ENCODE peak calls at places on chromosome 18, in seven cellular contexts. O, E, D, F, M, T and G are unnamed samples. For H3K9me3 and H3K36me3, the result is how much of the 10 kb centered on the place peaks cover.

GRCh38 chr18:67269206-67269605 is 247.3 kb downstream of the DSEL start:
- DNase-seq in O (no peak), E (no peak), D (no peak), F (no peak), M (no peak), T (no peak), G (no peak)

GRCh38 chr18:26405190-26405781 is 143.1 kb downstream of the KCTD1 start:
- DNase-seq in O (no peak), E (no peak), D (peak), F (peak), M (peak), T (peak), G (no peak)

GRCh38 chr18:52339891-52340371 is at the start of gene DCC:
- DNase-seq in O (no peak), E (no peak), D (peak), F (peak), M (peak), T (peak), G (no peak)

GRCh38 chr18:63868546-63868945 is 19.0 kb upstream of the SERPINB2 start:
- DNase-seq in O (no peak), E (no peak), D (no peak), F (no peak), M (no peak), T (no peak), G (no peak)

GRCh38 chr18:23884712-23885375 is 129.7 kb upstream of the TTC39C start:
- DNase-seq in O (peak), E (no peak), D (no peak), F (peak), M (peak), T (peak), G (peak)

GRCh38 chr18:75088021-75088506 is 120.9 kb downstream of the PTGR3 start:
- DNase-seq in O (no peak), E (no peak), D (no peak), F (no peak), M (no peak), T (no peak), G (no peak)

GRCh38 chr18:45168883-45169585 is 446.2 kb upstream of the SLC14A2 start:
- DNase-seq in O (peak), E (no peak), D (no peak), F (no peak), M (no peak), T (no peak), G (no peak)

GRCh38 chr18:23228102-23229051 is 93.1 kb downstream of the CABLES1 start:
- DNase-seq in O (no peak), E (no peak), D (no peak), F (no peak), M (peak), T (no peak), G (peak)

GRCh38 chr18:49022311-49023280 is 71.8 kb upstream of the SMAD7 start:
- DNase-seq in O (no peak), E (no peak), D (no peak), F (peak), M (peak), T (no peak), G (no peak)

GRCh38 chr18:5155180-5155906 is 41.7 kb downstream of the AKAIN1 start:
- DNase-seq in O (no peak), E (no peak), D (no peak), F (no peak), M (no peak), T (no peak), G (no peak)

GRCh38 chr18:54647176-54647575 is 56.1 kb downstream of the DYNAP start:
- DNase-seq in O (no peak), E (no peak), D (peak), F (no peak), M (peak), T (peak), G (no peak)

GRCh38 chr18:49247786-49248185 is 212.7 kb downstream of the DYM start:
- DNase-seq in O (no peak), E (no peak), D (no peak), F (no peak), M (no peak), T (no peak), G (no peak)

GRCh38 chr18:61865466-61866165 is 27.2 kb downstream of the RNF152 start:
- DNase-seq in O (no peak), E (no peak), D (no peak), F (no peak), M (no peak), T (no peak), G (no peak)

GRCh38 chr18:49788327-49788908 is 24.9 kb downstream of the ACAA2 start:
- DNase-seq in O (no peak), E (no peak), D (no peak), F (no peak), M (no peak), T (no peak), G (no peak)

GRCh38 chr18:56709463-56709862 is 58.3 kb downstream of the WDR7 start:
- DNase-seq in O (no peak), E (peak), D (peak), F (no peak), M (no peak), T (peak), G (no peak)

GRCh38 chr18:78650926-78651325 is 328.7 kb upstream of the SALL3 start:
- DNase-seq in O (no peak), E (no peak), D (no peak), F (no peak), M (no peak), T (no peak), G (no peak)
- H3K9me3 ChIP-seq in O (under half), E (under half), D (under half), F (under half), M (under half), T (under half), G (under half)

DNA sequence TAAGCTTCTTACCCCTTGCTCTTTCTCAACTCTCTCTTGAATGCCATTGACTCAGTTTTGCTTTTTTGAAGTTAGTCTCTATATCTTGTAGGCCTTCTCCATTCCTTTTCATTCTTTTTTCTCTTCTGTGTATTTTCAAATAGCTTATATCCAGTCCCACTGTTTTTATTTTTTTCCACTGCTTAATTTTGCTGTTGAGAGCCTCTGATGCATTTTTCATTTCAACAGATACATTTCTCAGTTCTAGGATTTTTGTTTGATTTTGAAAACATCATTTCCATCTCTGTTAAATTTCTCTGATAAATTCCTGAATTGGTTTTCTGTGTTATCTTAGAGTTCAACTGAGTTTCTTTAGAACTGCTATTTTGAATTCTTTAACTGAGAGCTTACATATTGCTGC is 45.9 kb downstream of the MIB1 start:
- DNase-seq in O (no peak), E (no peak), D (no peak), F (no peak), M (no peak), T (no peak), G (no peak)
- H3K36me3 ChIP-seq in O (half or more), E (half or more), D (half or more), F (half or more), M (under half), T (under half), G (under half)

GRCh38 chr18:9348079-9348671 is 13.6 kb downstream of the TWSG1 start:
- DNase-seq in O (no peak), E (no peak), D (no peak), F (no peak), M (no peak), T (no peak), G (no peak)
- TF ChIP-seq EP300 in O (no peak), E (no peak), D (no peak), F (no peak), M (no peak), T (no peak), G (no peak)

DNA sequence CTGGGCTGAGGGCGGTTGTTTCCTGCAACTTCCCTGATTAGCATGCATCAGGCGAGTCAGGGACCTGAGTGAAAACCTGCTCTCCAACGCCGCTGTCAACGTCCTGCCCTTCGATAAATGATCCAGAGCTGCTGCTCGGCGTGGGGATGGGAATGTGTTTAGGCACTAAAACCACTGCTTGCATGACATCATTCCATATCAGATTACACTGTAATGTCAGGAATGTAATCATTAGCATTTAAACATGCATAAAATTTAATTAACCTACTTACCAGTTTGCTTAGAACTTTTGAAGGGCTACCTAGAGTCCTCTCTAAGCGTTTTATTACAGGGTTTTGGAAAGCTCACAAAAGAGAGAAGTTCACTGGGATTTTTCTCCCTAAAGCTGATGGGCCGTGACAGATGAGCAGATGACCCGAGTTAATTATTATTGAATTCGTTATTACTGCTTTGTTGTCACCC is 685.6 kb upstream of the SALL3 start:
- DNase-seq in O (no peak), E (no peak), D (no peak), F (no peak), M (no peak), T (no peak), G (no peak)
- H3K9me3 ChIP-seq in O (under half), E (under half), D (under half), F (under half), M (under half), T (under half), G (under half)

GRCh38 chr18:79876497-79876896 is 75.0 kb downstream of the SLC66A2 start:
- DNase-seq in O (no peak), E (no peak), D (peak), F (no peak), M (no peak), T (no peak), G (peak)

GRCh38 chr18:79878741-79879358 is 72.6 kb downstream of the SLC66A2 start:
- DNase-seq in O (no peak), E (no peak), D (no peak), F (no peak), M (no peak), T (no peak), G (peak)

GRCh38 chr18:79875531-79875919 is 75.9 kb downstream of the SLC66A2 start:
- DNase-seq in O (no peak), E (no peak), D (no peak), F (no peak), M (no peak), T (no peak), G (no peak)

GRCh38 chr18:79875931-79876461 is 75.5 kb downstream of the SLC66A2 start:
- DNase-seq in O (no peak), E (no peak), D (no peak), F (no peak), M (no peak), T (no peak), G (no peak)

GRCh38 chr18:79877163-79878091 is 74.0 kb downstream of the SLC66A2 start:
- DNase-seq in O (no peak), E (no peak), D (peak), F (no peak), M (no peak), T (no peak), G (no peak)
- H3K36me3 ChIP-seq in O (under half), E (under half), D (under half), F (under half), M (under half), T (under half), G (under half)